ENCODE peak calls at places on chromosome 7, in nine cellular contexts. W is suprapubic skin, R is hepatocyte, N is mucosa of descending colon, D is mammary epithelial cell, S is GM23338, E is IMR-90, P is breast epithelium, F is psoas muscle. Z is an unnamed sample.
A peak's percentile ranks its signal among the peaks of the same experiment; 100 is the strongest.

GRCh38 chr7:108164946-108165345 is 34.8 kb upstream of the LAMB4 start:
- DNase-seq in W (no peak), R (no peak), N (no peak), D (no peak), S (no peak), E (no peak), P (no peak), F (no peak), Z (no peak)

GRCh38 chr7:157415486-157415885 is 78.7 kb downstream of the DNAJB6 start:
- DNase-seq in W (no peak), R (no peak), N (no peak), D (no peak), S (no peak), E (no peak), P (no peak), F (no peak), Z (no peak)

GRCh38 chr7:100435401-100436304 is 644 bp downstream of the PPP1R35 start:
- DNase-seq in W (peak; percentile 74), R (peak; percentile 68), N (peak; percentile 55), D (peak; percentile 46), S (peak; percentile 64), E (no peak), P (peak; percentile 56), F (peak; percentile 66), Z (peak; percentile 78)

GRCh38 chr7:149772821-149773425 is 465 bp downstream of the ZNF467 start:
- DNase-seq in W (no peak), R (peak; percentile 61), N (peak; percentile 32), D (no peak), S (peak; percentile 48), E (no peak), P (no peak), F (no peak), Z (peak; percentile 22)

GRCh38 chr7:7416031-7416968 is 119.4 kb downstream of the COL28A1 start:
- DNase-seq in W (no peak), R (peak; percentile 74), N (peak; percentile 71), D (peak; percentile 69), S (no peak), E (peak; percentile 45), P (no peak), F (no peak), Z (no peak)

GRCh38 chr7:27156508-27156898 is at the start of gene HOXA7:
- DNase-seq in W (peak; percentile 91), R (no peak), N (peak; percentile 77), D (peak; percentile 36), S (peak; percentile 84), E (peak; percentile 63), P (peak; percentile 74), F (peak; percentile 93), Z (peak; percentile 48)

GRCh38 chr7:92765725-92766124 is 70.6 kb downstream of the CDK6 start:
- DNase-seq in W (no peak), R (peak; percentile 51), N (no peak), D (peak; percentile 83), S (no peak), E (peak; percentile 88), P (no peak), F (no peak), Z (no peak)

GRCh38 chr7:122470859-122471258 is 166.3 kb upstream of the FEZF1 start:
- DNase-seq in W (no peak), R (no peak), N (no peak), D (no peak), S (peak; percentile 30), E (no peak), P (no peak), F (no peak), Z (no peak)

GRCh38 chr7:17054836-17055235 is 173.1 kb upstream of the AGR3 start:
- DNase-seq in W (no peak), R (no peak), N (no peak), D (peak; percentile 67), S (no peak), E (no peak), P (no peak), F (no peak), Z (no peak)

GRCh38 chr7:110852156-110852858 is 238.6 kb upstream of the LRRN3 start:
- DNase-seq in W (no peak), R (no peak), N (no peak), D (peak; percentile 35), S (no peak), E (peak; percentile 16), P (no peak), F (no peak), Z (no peak)

GRCh38 chr7:130939285-130940095 is 205.5 kb upstream of the KLF14 start:
- DNase-seq in W (no peak), R (no peak), N (no peak), D (no peak), S (no peak), E (peak; percentile 59), P (no peak), F (no peak), Z (no peak)
- H3K4me1 ChIP-seq in W (peaks cover 48% of the 10 kb centered on the region), R (no peaks in the 10 kb centered on the region), N (peaks cover 28% of the 10 kb centered on the region), D (peaks cover 29% of the 10 kb centered on the region), S (peaks cover 37% of the 10 kb centered on the region), E (peaks cover 9% of the 10 kb centered on the region), P (no peaks in the 10 kb centered on the region), F (peaks cover 44% of the 10 kb centered on the region), Z (peaks cover 42% of the 10 kb centered on the region)

GRCh38 chr7:50666124-50666496 is 100.9 kb upstream of the DDC start:
- DNase-seq in W (no peak), R (no peak), N (no peak), D (no peak), S (no peak), E (no peak), P (no peak), F (no peak), Z (no peak)

GRCh38 chr7:50663396-50664102 is 98.3 kb upstream of the DDC start:
- DNase-seq in W (no peak), R (no peak), N (no peak), D (peak; percentile 91), S (no peak), E (no peak), P (no peak), F (no peak), Z (no peak)

GRCh38 chr7:50665403-50666123 is 100.4 kb upstream of the DDC start:
- DNase-seq in W (no peak), R (no peak), N (no peak), D (no peak), S (no peak), E (peak; percentile 10), P (no peak), F (no peak), Z (no peak)

GRCh38 chr7:50664461-50664922 is 99.3 kb upstream of the DDC start:
- DNase-seq in W (no peak), R (no peak), N (no peak), D (peak; percentile 89), S (no peak), E (peak; percentile 54), P (no peak), F (no peak), Z (no peak)

DNA sequence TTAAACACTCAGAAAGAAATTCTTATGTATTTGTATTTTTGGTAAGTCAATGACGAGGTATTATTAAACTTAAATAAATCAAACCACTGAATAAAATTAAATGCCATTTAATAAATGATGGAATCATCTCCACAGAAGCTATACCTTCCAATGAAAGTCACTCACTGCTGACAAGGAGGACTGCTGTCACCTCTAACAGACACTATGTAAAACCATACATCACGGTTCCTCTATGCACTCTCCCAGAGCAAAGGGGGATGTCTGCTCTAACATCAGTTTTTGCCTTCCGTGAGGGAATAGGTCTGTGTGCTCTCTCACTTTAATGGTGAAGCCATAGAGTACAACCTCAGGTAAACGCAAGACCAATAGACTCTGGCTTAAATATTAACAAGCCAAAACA is 99.7 kb upstream of the DDC start:
- DNase-seq in W (no peak), R (no peak), N (no peak), D (no peak), S (no peak), E (no peak), P (no peak), F (no peak), Z (no peak)
- H3K4me1 ChIP-seq in W (peaks cover 26% of the 10 kb centered on the region), R (peaks cover 6% of the 10 kb centered on the region), N (no peaks in the 10 kb centered on the region), D (peaks cover 38% of the 10 kb centered on the region), S (no peaks in the 10 kb centered on the region), E (peaks cover 6% of the 10 kb centered on the region), P (no peaks in the 10 kb centered on the region), F (peaks cover 81% of the 10 kb centered on the region), Z (peaks cover 7% of the 10 kb centered on the region)

DNA sequence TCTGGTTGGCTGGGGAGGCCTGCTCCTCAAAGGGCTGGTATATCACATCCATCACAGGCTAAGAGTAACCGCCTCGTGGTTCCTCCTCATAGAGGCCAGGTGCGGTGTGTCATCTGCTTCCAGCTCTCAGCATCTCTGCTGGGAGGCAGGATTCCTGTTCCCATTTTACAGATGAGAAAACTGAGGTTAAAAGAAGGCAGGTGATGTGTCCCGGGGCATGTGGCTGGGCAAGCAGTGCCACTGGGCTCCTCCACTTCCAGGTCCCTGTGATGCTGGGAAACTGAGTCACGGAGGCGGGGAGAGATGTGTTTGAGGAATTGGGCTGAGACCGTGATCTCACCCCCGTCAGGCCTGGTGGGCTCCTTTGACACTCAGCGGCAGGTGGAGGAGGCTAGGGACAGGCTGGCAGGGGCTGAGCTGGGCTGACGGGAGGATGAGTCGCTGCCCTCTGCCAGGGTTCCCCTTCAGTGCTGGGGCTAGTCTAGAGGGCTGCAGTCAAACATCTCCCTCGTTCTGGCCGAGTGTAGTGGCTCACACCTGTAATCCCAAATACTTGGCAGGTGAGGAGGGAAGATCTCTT is 9.4 kb downstream of the ARPC1B start:
- DNase-seq in W (no peak), R (no peak), N (no peak), D (no peak), S (no peak), E (no peak), P (no peak), F (no peak), Z (no peak)
- H3K4me1 ChIP-seq in W (peaks cover 30% of the 10 kb centered on the region), R (peaks cover 15% of the 10 kb centered on the region), N (peaks cover 27% of the 10 kb centered on the region), D (peaks cover 20% of the 10 kb centered on the region), S (peaks cover 10% of the 10 kb centered on the region), E (peaks cover 14% of the 10 kb centered on the region), P (no peaks in the 10 kb centered on the region), F (no peaks in the 10 kb centered on the region), Z (peaks cover 36% of the 10 kb centered on the region)

GRCh38 chr7:103564416-103564815 is 118.4 kb upstream of the SLC26A5 start:
- DNase-seq in W (no peak), R (no peak), N (no peak), D (no peak), S (no peak), E (no peak), P (no peak), F (no peak), Z (no peak)
- H3K4me1 ChIP-seq in W (no peaks in the 10 kb centered on the region), R (no peaks in the 10 kb centered on the region), N (no peaks in the 10 kb centered on the region), D (no peaks in the 10 kb centered on the region), S (no peaks in the 10 kb centered on the region), E (peaks cover 6% of the 10 kb centered on the region), P (no peaks in the 10 kb centered on the region), F (no peaks in the 10 kb centered on the region), Z (no peaks in the 10 kb centered on the region)

Z was measured in OCI-LY7.